ENCODE peak calls at places on chromosomes 16 and 17, in five cellular contexts. E is MM.1S, J is heart left ventricle, U is dorsolateral prefrontal cortex, K is Calu3. F is an unnamed sample.

GRCh38 chr16:12067714-12068401 is 91.3 kb downstream of the SNX29 start:
- DNase-seq in E (peak), J (peak), U (peak), K (peak), F (peak)

GRCh38 chr17:40340880-40341807 is 23.4 kb downstream of the GJD3 start:
- DNase-seq in E (no peak), J (peak), U (peak), K (peak), F (peak)

GRCh38 chr16:66286527-66286926 is 80.0 kb upstream of the CDH5 start:
- DNase-seq in E (no peak), J (no peak), U (no peak), K (no peak), F (no peak)

GRCh38 chr17:34616148-34616547 is 36.8 kb downstream of the TMEM132E start:
- DNase-seq in E (no peak), J (no peak), U (no peak), K (no peak), F (no peak)

GRCh38 chr16:81347425-81347824 is 32.7 kb downstream of the GAN start:
- DNase-seq in E (no peak), J (no peak), U (no peak), K (no peak), F (no peak)

GRCh38 chr17:19723967-19724366 is 7.6 kb upstream of the SLC47A2 start:
- DNase-seq in E (no peak), J (no peak), U (no peak), K (no peak), F (no peak)

GRCh38 chr17:45431531-45432404 is 902 bp downstream of the ARHGAP27 start:
- DNase-seq in E (peak), J (peak), U (no peak), K (peak), F (peak)

GRCh38 chr16:71426069-71426879 is 15.6 kb downstream of the TLE7 start:
- DNase-seq in E (no peak), J (no peak), U (no peak), K (peak), F (peak)

GRCh38 chr16:69691980-69692911 is 34.1 kb downstream of the NQO1 start:
- DNase-seq in E (peak), J (no peak), U (no peak), K (no peak), F (no peak)

GRCh38 chr17:13395346-13395745 is 206.4 kb downstream of the HS3ST3A1 start:
- DNase-seq in E (no peak), J (no peak), U (no peak), K (no peak), F (no peak)

GRCh38 chr17:37176683-37177082 is 199.1 kb upstream of the C17orf78 start:
- DNase-seq in E (no peak), J (no peak), U (no peak), K (no peak), F (no peak)

GRCh38 chr17:78717431-78717980 is 64.6 kb downstream of the CYTH1 start:
- DNase-seq in E (peak), J (no peak), U (peak), K (peak), F (no peak)

GRCh38 chr17:28227278-28228108 is 91.5 kb upstream of the TMEM97 start:
- DNase-seq in E (no peak), J (no peak), U (no peak), K (peak), F (peak)

GRCh38 chr17:42530952-42531454 is 5.0 kb upstream of the NAGLU start:
- DNase-seq in E (no peak), J (no peak), U (no peak), K (no peak), F (no peak)

GRCh38 chr16:57540906-57541753 is 1.3 kb upstream of the ADGRG5 start:
- DNase-seq in E (no peak), J (no peak), U (no peak), K (no peak), F (no peak)

GRCh38 chr17:8632087-8632486 is 1.6 kb upstream of the MYH10 start:
- DNase-seq in E (peak), J (peak), U (no peak), K (no peak), F (no peak)

GRCh38 chr17:68599091-68599872 is 1.9 kb downstream of the FAM20A start:
- DNase-seq in E (no peak), J (no peak), U (no peak), K (no peak), F (no peak)

GRCh38 chr17:66523378-66524174 is 221.2 kb downstream of the PRKCA start:
- DNase-seq in E (no peak), J (no peak), U (no peak), K (no peak), F (no peak)

GRCh38 chr17:74373838-74374606 is 6.7 kb downstream of the GPR142 start:
- DNase-seq in E (no peak), J (peak), U (peak), K (peak), F (no peak)

GRCh38 chr16:28112908-28113307 is 49.4 kb upstream of the GSG1L start:
- DNase-seq in E (no peak), J (no peak), U (no peak), K (no peak), F (no peak)

GRCh38 chr17:7404737-7405412 is 978 bp upstream of the TMEM256 start:
- DNase-seq in E (no peak), J (peak), U (no peak), K (peak), F (peak)

GRCh38 chr16:12371497-12371896 is 395.0 kb downstream of the SNX29 start:
- DNase-seq in E (no peak), J (no peak), U (no peak), K (no peak), F (no peak)

GRCh38 chr16:5502467-5502869 is 404.9 kb upstream of the EEF2KMT start:
- DNase-seq in E (no peak), J (no peak), U (peak), K (peak), F (no peak)
- TF ChIP-seq CTCF in E (peak), J (no peak), U (peak), K (peak), F (peak)

DNA sequence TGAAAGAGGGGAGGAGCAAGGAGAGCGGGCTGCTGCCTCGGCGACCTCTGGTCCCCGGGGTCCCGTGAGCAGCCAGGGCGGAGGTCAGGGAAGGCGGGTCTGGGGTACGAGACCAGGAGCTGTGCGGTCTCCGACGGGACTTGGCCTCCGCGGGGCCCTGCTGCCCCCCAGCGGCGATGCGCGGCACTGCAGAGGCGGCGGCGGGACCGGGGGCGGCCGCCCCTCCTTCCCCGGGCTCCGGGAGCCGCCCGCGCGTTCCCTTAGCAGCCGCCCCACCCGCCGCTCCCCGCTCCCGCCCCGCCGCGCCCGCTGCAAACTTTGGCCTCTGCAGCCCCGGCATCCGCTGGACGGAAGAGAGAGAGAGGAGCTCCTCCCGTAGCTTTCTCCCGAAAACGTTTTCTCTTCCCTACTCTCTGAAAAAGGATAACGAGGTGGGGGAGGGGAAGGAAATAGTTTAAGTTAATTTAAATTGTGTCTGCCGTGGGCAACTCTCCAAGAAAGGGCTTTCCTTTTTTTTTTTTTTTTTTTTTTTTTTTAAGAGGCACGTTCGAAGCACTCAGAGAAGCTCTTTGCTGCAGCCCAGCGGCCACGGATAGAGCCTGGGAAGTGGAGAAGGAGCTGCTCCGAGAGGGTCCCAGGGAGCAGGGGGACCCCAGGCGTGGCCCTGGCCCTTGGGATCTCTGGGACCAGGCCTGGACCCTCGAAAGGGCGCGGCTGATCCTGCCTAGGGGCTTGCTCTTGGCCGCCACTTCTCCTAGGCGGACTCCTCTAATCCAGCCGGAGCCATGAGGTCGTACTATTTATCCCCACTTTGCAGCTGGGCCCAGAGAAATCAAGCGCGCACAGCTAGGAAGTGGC is 43.2 kb downstream of the C16orf82 start:
- DNase-seq in E (peak), J (peak), U (no peak), K (peak), F (peak)
- TF ChIP-seq CTCF in E (peak), J (peak), U (peak), K (peak), F (peak)

GRCh38 chr17:3723556-3724372 is at the start of gene HASPIN:
- DNase-seq in E (peak), J (peak), U (peak), K (peak), F (peak)
- TF ChIP-seq CTCF in E (peak), J (no peak), U (peak), K (no peak), F (no peak)

DNA sequence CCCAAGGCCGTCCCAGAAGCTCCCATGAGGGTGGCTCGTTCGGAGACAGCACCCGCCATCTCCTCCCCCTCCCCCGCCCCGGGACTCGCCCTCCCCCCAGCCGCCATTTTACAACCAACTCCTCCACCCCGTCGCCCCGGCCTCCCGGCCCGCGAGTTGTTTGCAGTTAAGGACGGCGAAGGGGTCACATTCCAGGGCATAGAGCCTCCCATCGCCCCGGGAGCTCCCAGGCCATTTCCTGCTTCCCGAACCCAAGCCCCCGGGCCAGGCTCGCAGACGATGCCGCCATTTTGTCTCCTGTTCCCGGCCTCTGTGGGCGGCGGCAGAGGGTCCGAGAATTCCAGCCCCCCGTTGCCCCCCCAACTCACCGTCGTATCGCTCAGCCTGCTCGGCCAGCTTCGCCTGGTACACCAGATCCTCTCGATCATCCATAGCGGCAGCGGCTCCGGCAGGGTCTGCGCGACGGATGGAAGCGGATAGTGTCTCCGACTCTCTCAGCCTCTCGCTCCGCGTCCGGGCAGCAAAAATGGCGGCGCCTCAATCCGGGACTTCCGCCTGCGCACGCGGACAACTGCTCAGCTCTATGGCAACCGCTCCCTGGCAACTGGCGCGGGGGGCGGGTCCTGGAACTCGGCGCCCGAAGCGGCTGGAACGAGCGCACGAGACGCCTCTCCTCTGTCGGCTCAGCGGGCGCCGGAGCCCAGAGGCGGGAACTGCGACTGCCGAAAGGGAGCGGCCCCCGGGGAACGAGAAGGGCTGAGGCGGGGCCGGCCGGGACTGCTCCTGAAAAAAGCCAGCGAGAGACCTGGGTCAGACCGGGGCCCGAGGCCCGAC is at the start of gene YWHAE:
- DNase-seq in E (peak), J (peak), U (peak), K (peak), F (peak)
- TF ChIP-seq CTCF in E (no peak), J (no peak), U (peak), K (no peak), F (no peak)

DNA sequence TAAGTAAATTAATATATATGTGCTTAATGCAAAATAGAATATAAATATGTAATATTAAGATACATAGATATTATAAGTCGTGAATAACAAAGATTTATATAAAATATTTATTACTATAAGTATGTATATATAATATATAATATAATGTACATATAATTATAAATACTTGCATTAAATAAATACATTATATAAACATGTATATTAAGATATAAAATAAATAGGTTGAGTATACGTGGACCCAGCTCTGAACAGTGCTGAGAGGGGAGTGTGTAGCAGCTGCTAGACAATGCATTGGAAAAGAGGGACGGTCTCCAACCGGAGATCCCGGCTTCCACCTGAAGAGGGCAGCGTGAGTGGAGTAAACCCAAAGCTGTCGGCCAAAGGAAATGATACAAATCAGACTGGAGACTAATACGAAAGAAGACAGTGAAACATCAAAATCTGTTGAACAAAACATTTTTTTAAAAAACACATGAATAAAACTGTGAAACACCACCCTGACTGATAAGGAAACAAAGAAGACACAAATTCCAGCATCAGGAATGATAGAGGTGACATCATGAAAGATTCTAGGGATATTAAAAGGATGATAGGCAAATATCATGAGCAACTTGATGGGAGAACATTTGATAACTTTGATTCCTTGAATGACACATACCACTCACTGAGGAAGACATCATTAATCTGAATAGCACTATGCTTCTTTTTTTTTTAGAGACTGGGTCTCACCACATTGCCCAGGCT is 125.4 kb upstream of the CHMP6 start:
- DNase-seq in E (peak), J (peak), U (peak), K (peak), F (peak)
- TF ChIP-seq CTCF in E (peak), J (peak), U (peak), K (peak), F (peak)

DNA sequence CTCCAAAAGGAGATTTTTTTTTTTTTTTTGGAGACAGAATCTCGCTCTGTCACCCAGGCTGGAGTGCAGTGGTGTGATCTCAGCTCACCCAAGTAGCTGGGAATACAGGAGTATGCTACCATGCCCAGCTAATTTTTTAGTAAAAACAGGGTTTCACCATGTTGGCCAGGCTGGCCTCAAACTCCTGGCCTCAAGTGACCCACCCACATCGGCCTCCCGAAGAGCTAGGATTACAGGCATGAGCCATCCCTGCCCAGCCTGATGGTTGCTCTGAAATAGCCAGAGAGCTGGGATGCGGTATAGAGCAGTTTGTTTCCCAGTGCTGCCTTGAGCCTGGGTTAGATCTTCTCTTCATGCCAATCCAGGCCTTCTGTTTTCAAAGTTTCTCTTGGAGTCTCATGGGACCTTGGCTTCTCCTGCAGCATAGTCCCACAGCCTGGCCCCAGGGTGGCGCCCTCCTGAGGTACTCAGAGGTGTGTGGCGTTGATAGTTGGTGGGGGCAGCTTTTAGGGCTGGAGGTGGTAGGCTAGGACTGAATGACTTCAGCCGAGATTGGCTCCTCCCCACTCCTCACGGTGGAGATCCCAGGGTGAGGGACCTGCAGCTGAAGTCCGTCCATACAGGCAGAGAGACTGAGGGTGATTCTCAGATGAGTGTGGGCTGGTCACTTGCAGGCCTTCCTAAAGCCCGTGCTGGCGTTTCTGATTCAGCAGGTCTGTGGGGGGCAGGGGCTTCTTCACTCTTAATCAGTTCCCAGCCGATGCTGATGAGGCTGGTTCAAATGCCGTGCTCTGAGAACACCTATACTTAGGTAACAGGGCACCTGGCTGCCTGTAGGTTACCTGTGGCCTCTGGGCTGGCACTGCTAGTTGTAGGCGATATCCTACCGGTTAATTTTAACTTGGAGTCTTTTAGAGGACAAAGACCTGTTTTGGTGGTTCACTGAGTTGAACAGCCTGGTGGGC is 52.0 kb downstream of the TNFRSF13B start:
- DNase-seq in E (no peak), J (no peak), U (peak), K (no peak), F (no peak)
- TF ChIP-seq CTCF in E (peak), J (no peak), U (no peak), K (no peak), F (no peak)

DNA sequence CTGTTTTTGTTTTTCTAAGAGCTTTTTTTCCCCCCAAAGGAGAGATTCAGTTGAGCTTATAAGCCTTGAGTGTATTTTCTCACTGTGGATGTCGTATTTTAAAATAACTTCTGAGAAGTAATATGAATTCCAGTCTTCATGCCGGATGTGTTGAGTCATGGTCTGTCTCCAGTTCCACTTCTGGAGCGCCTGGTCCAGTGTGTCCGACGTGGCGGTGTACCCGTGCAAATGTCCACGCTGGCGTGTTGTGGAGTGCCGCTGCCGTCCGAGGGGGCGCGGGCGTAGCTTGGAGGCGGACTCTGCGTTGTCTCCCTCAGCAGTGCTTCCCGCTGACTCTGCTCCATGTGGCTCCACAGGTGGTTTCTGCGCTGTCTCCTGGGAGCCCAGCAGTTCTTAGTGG is 60.9 kb upstream of the ZNF750 start:
- DNase-seq in E (no peak), J (no peak), U (no peak), K (no peak), F (no peak)
- TF ChIP-seq CTCF in E (no peak), J (no peak), U (no peak), K (no peak), F (no peak)

DNA sequence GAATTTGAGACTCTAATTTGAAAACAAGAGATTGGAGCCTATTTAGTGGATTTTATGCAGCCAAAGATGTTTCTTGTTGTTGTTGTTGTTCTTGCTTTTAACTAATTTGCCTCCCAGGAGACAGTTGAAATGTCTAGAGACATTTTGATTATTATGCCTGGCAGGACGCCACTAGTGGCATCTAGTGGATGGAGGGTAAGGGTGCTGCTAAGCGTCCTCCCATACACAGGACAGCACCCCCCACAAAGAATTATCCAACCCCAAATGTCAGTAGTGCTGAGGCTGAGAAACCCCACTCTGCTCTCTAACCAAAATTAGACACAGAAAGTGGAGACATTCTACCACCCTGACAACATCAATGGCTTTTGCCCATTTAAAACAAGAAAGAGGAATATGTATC is 15.4 kb upstream of the HSBP1 start:
- DNase-seq in E (no peak), J (no peak), U (no peak), K (no peak), F (no peak)
- TF ChIP-seq CTCF in E (no peak), J (no peak), U (no peak), K (no peak), F (no peak)

F was measured in GM13977.